ENCODE peak calls at places on chromosome 5, in four cellular contexts. One of them, this sample, is unnamed. For H3K4me1, the result is how much of the 10 kb centered on the place peaks cover.

GRCh38 chr5:6279607-6280006 is 98.7 kb downstream of the MED10 start:
- DNase-seq in A549: no peak
- DNase-seq in H9: no peak
- DNase-seq in endodermal cell: no peak
- DNase-seq in this sample: no peak

GRCh38 chr5:106392766-106393165 is 1278.0 kb downstream of the EFNA5 start:
- DNase-seq in endodermal cell: no peak
- DNase-seq in H9: no peak
- DNase-seq in A549: no peak
- DNase-seq in this sample: no peak

GRCh38 chr5:176337913-176338312 is 23.7 kb downstream of the KIAA1191 start:
- DNase-seq in H9: no peak
- DNase-seq in A549: no peak
- DNase-seq in endodermal cell: no peak
- DNase-seq in this sample: no peak

GRCh38 chr5:69493235-69493925 is 790 bp downstream of the OCLN start:
- DNase-seq in endodermal cell: peak
- DNase-seq in A549: peak
- DNase-seq in H9: peak
- DNase-seq in this sample: no peak

GRCh38 chr5:176413255-176413565 is 3.1 kb downstream of the CLTB start:
- DNase-seq in A549: no peak
- DNase-seq in endodermal cell: no peak
- DNase-seq in H9: no peak
- DNase-seq in this sample: peak

GRCh38 chr5:133993152-133993548 is 11.6 kb downstream of the VDAC1 start:
- DNase-seq in H9: no peak
- DNase-seq in endodermal cell: no peak
- DNase-seq in A549: no peak
- DNase-seq in this sample: no peak

GRCh38 chr5:173618927-173619519 is 2.6 kb upstream of the BOD1 start:
- DNase-seq in endodermal cell: peak
- DNase-seq in H9: no peak
- DNase-seq in A549: peak
- DNase-seq in this sample: no peak

GRCh38 chr5:135213034-135213386 is 179.0 kb upstream of the PITX1 start:
- DNase-seq in H9: peak
- DNase-seq in endodermal cell: peak
- DNase-seq in A549: no peak
- DNase-seq in this sample: no peak

GRCh38 chr5:4580772-4581171 is 559.4 kb upstream of the ADAMTS16 start:
- DNase-seq in A549: no peak
- DNase-seq in endodermal cell: no peak
- DNase-seq in H9: no peak
- DNase-seq in this sample: no peak

GRCh38 chr5:126961702-126962101 is 68.7 kb downstream of the MARCHF3 start:
- DNase-seq in endodermal cell: no peak
- DNase-seq in A549: no peak
- DNase-seq in H9: no peak
- DNase-seq in this sample: no peak

GRCh38 chr5:154970759-154971158 is 29.9 kb downstream of the MRPL22 start:
- DNase-seq in H9: no peak
- DNase-seq in endodermal cell: no peak
- DNase-seq in A549: no peak
- DNase-seq in this sample: no peak

GRCh38 chr5:34626751-34627150 is 29.4 kb upstream of the RAI14 start:
- DNase-seq in H9: no peak
- DNase-seq in endodermal cell: peak
- DNase-seq in A549: no peak
- DNase-seq in this sample: no peak

GRCh38 chr5:138869763-138870500 is 5.2 kb downstream of the LRRTM2 start:
- DNase-seq in H9: no peak
- DNase-seq in endodermal cell: no peak
- DNase-seq in A549: no peak
- DNase-seq in this sample: no peak

GRCh38 chr5:67989457-67989856 is 226.1 kb upstream of the PIK3R1 start:
- DNase-seq in A549: no peak
- DNase-seq in H9: no peak
- DNase-seq in endodermal cell: no peak
- DNase-seq in this sample: no peak

GRCh38 chr5:79849061-79849460 is 142.0 kb downstream of the MTX3 start:
- DNase-seq in A549: no peak
- DNase-seq in H9: no peak
- DNase-seq in endodermal cell: no peak
- DNase-seq in this sample: no peak

GRCh38 chr5:130836729-130837660 is 328.1 kb downstream of the HINT1 start:
- DNase-seq in endodermal cell: no peak
- DNase-seq in H9: no peak
- DNase-seq in A549: peak
- DNase-seq in this sample: no peak

GRCh38 chr5:132667761-132668705 is 5.8 kb upstream of the IL4 start:
- DNase-seq in A549: no peak
- DNase-seq in H9: peak
- DNase-seq in endodermal cell: no peak
- DNase-seq in this sample: no peak

GRCh38 chr5:73620335-73620687 is 5.7 kb upstream of the ARHGEF28 start:
- DNase-seq in A549: no peak
- DNase-seq in H9: no peak
- DNase-seq in endodermal cell: no peak
- DNase-seq in this sample: no peak

GRCh38 chr5:132528866-132529634 is 14.3 kb downstream of the IL5 start:
- DNase-seq in A549: no peak
- DNase-seq in endodermal cell: no peak
- DNase-seq in H9: no peak
- DNase-seq in this sample: no peak

GRCh38 chr5:175894251-175894650 is 22.9 kb downstream of the CPLX2 start:
- DNase-seq in endodermal cell: no peak
- DNase-seq in H9: no peak
- DNase-seq in A549: no peak
- DNase-seq in this sample: no peak

GRCh38 chr5:36450229-36451024 is 148.7 kb upstream of the RANBP3L start:
- DNase-seq in H9: no peak
- DNase-seq in A549: no peak
- DNase-seq in endodermal cell: no peak
- DNase-seq in this sample: no peak

GRCh38 chr5:92889140-92889539 is 691.9 kb downstream of the NR2F1-AS1 start:
- DNase-seq in A549: no peak
- DNase-seq in H9: no peak
- DNase-seq in endodermal cell: no peak
- DNase-seq in this sample: no peak

GRCh38 chr5:68240771-68241170 is 25.2 kb downstream of the PIK3R1 start:
- DNase-seq in H9: no peak
- DNase-seq in A549: no peak
- DNase-seq in endodermal cell: no peak
- DNase-seq in this sample: no peak

GRCh38 chr5:16065810-16066209 is 113.8 kb downstream of the MARCHF11 start:
- DNase-seq in endodermal cell: no peak
- DNase-seq in A549: no peak
- DNase-seq in H9: no peak
- DNase-seq in this sample: no peak

GRCh38 chr5:1329111-1329579 is 15.8 kb downstream of the CLPTM1L start:
- DNase-seq in H9: no peak
- DNase-seq in A549: no peak
- DNase-seq in endodermal cell: no peak
- DNase-seq in this sample: no peak
- H3K4me1 ChIP-seq in H9: under half
- H3K4me1 ChIP-seq in A549: under half
- H3K4me1 ChIP-seq in endodermal cell: under half
- H3K4me1 ChIP-seq in this sample: under half

GRCh38 chr5:168950241-168950951 is 350.5 kb downstream of the SLIT3 start:
- DNase-seq in H9: no peak
- DNase-seq in endodermal cell: no peak
- DNase-seq in A549: no peak
- DNase-seq in this sample: no peak

GRCh38 chr5:168947212-168947868 is 353.6 kb downstream of the SLIT3 start:
- DNase-seq in A549: peak
- DNase-seq in H9: peak
- DNase-seq in endodermal cell: peak
- DNase-seq in this sample: peak

GRCh38 chr5:168946363-168946762 is 354.6 kb downstream of the SLIT3 start:
- DNase-seq in H9: peak
- DNase-seq in endodermal cell: peak
- DNase-seq in A549: no peak
- DNase-seq in this sample: no peak

GRCh38 chr5:168951341-168951740 is 349.6 kb downstream of the SLIT3 start:
- DNase-seq in H9: no peak
- DNase-seq in endodermal cell: no peak
- DNase-seq in A549: peak
- DNase-seq in this sample: no peak

DNA sequence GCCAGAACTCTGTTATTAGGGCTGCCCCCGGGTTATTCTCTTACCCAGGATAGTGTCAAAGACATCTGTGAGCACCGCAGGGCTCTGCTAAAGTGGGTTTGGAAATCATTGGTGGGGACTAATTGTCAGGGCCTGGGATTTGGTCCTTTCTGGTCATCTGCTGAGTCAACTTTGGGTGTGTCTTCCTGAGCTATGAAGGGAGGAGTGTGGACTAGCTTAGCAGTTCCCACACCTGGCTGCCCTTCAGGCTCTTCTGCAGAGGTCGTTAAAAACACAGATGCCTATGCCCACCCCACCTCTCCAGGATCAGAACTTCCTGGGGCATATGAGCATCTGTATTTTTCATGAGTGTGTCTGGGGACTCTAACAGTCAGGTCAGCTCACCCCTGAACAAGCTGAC is 352.2 kb downstream of the SLIT3 start:
- DNase-seq in endodermal cell: no peak
- DNase-seq in H9: no peak
- DNase-seq in A549: peak
- DNase-seq in this sample: no peak
- H3K4me1 ChIP-seq in endodermal cell: under half
- H3K4me1 ChIP-seq in H9: under half
- H3K4me1 ChIP-seq in A549: under half
- H3K4me1 ChIP-seq in this sample: under half

DNA sequence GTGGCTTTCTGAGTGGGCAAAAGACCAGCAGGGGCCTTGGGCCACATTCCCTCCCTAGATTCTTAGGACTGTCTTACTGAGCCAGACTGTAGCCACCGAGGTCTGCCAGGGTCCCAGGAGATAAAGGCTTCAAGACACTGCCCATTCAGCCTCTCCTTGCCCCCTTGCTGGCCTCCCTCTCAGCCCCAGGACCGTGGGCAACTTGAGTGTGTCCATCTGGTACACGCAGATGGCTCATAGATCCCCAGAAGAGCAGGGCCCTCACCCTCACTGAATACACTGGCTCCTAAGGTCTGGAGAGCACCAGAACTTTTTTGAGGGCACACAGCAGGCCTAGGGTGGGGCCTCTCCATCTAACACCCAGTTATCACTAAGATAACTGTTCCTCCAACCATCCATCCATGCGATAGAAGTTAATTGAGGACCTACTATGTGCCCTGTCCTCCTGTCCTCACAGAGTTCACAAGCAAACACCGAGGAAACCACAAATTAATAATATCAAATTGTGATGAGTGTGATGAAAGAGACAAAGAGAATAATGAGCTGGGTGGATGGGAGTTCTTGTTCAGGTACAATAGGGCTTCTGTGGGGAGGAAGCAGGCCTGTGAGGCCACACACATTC is 4.9 kb upstream of the PDGFRB start:
- DNase-seq in A549: no peak
- DNase-seq in H9: no peak
- DNase-seq in endodermal cell: no peak
- DNase-seq in this sample: peak
- H3K4me1 ChIP-seq in A549: under half
- H3K4me1 ChIP-seq in H9: under half
- H3K4me1 ChIP-seq in endodermal cell: under half
- H3K4me1 ChIP-seq in this sample: half or more

DNA sequence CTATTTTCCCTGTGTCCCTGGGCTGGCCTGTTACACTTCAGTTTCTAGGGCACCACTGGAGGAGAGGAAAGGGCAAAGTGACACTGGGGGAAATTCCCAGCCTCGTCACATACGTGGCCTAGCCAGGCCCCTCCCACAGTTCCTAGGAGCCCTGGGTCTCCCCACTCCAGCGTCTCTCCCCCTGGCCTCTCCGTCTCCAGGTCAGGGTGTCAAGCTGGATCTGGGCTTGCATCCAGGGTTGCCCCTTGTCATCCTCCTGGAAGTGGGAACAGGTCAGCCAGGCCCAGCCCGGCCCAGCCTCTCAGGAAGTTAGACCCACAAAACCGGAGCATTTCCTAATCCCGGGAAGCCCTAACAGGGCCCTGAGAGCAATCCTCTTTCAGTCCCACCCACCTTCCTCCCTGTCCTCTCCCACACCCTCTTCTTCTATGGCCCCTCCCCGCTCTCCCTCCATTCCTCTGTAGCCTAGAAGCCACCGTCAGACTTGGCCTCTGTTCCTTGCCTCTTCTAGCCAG is 4.7 kb upstream of the TNIP1 start:
- DNase-seq in endodermal cell: no peak
- DNase-seq in A549: peak
- DNase-seq in H9: no peak
- DNase-seq in this sample: peak
- H3K4me1 ChIP-seq in endodermal cell: under half
- H3K4me1 ChIP-seq in A549: half or more
- H3K4me1 ChIP-seq in H9: under half
- H3K4me1 ChIP-seq in this sample: half or more

GRCh38 chr5:151773979-151774378 is 2.2 kb downstream of the G3BP1 start:
- DNase-seq in endodermal cell: no peak
- DNase-seq in H9: no peak
- DNase-seq in A549: no peak
- DNase-seq in this sample: no peak

GRCh38 chr5:151770383-151771258 is 1.1 kb upstream of the G3BP1 start:
- DNase-seq in A549: peak
- DNase-seq in H9: peak
- DNase-seq in endodermal cell: peak
- DNase-seq in this sample: peak

GRCh38 chr5:151771259-151772028 is at the start of gene G3BP1:
- DNase-seq in H9: peak
- DNase-seq in endodermal cell: peak
- DNase-seq in A549: peak
- DNase-seq in this sample: peak

GRCh38 chr5:151772868-151773561 is 1.3 kb downstream of the G3BP1 start:
- DNase-seq in endodermal cell: no peak
- DNase-seq in A549: no peak
- DNase-seq in H9: no peak
- DNase-seq in this sample: no peak

DNA sequence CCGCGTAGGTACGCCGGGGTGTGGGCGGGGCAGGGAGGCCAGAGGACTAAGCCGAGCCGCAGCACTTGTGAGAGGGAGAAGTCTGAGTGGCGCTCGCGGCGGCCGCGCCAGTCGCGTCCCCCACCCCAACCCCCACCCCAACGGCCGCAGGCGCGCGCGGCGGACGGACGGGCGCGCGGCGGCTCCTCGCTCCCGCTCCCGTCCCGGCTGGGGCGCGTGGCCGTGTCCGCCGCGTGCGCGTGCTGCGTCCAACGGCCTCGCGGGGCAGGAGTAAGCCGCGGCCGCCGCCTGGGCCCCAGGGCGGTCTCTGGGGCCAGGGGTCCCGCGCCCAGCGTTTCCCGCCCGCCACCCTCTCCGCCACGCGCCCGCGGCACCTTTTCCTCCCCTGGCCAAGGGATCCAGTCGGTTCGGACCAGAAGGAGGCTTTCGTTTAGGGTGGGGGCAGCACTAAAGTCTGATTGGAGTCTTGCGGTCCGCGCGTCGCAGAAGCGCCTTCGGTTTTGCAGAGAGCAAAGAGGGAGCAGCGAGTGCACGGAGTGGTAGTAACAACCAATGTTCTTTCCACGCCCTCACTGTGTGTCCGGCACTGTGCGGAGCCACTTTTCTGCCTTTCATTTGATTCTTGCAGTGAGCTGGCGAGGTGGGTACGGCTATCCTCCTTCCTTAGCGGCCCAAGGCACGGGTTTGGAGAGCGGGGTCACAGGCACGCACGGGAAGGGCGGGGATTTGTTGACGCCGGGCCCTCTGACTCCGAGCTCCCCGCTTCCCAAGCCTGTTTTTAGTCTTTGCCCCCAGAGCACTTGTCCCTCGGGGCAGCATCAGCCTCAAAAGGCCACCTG is 494 bp downstream of the G3BP1 start:
- DNase-seq in A549: peak
- DNase-seq in H9: peak
- DNase-seq in endodermal cell: peak
- DNase-seq in this sample: peak
- H3K4me1 ChIP-seq in A549: under half
- H3K4me1 ChIP-seq in H9: under half
- H3K4me1 ChIP-seq in endodermal cell: under half
- H3K4me1 ChIP-seq in this sample: half or more